ENCODE peak calls at places on chromosomes 13 and 19, in six cellular contexts. Y, S, R, Q, G and J are unnamed samples.

GRCh38 chr13:109835321-109835720 is 48.9 kb upstream of the IRS2 start:
- DNase-seq in Y (no peak), S (no peak), R (no peak), Q (no peak), G (no peak), J (no peak)

GRCh38 chr19:38252935-38253691 is 3.1 kb downstream of the PPP1R14A start:
- DNase-seq in Y (peak; percentile 75), S (no peak), R (no peak), Q (peak; percentile 43), G (peak; percentile 90), J (peak; percentile 28)

GRCh38 chr13:37602743-37603381 is 4.3 kb upstream of the POSTN start:
- DNase-seq in Y (no peak), S (no peak), R (no peak), Q (no peak), G (no peak), J (no peak)

GRCh38 chr13:95650691-95651090 is 6.2 kb upstream of the DZIP1 start:
- DNase-seq in Y (no peak), S (no peak), R (no peak), Q (no peak), G (no peak), J (no peak)

GRCh38 chr19:23093832-23094231 is 23.0 kb upstream of the ZNF730 start:
- DNase-seq in Y (no peak), S (no peak), R (no peak), Q (no peak), G (no peak), J (no peak)

GRCh38 chr13:32754179-32754578 is 167.9 kb downstream of the PDS5B start:
- DNase-seq in Y (no peak), S (no peak), R (no peak), Q (no peak), G (no peak), J (no peak)

GRCh38 chr13:33312150-33312908 is 26.8 kb upstream of the STARD13 start:
- DNase-seq in Y (no peak), S (no peak), R (no peak), Q (no peak), G (no peak), J (no peak)

GRCh38 chr19:35345671-35346111 is 2.0 kb upstream of the FFAR1 start:
- DNase-seq in Y (peak; percentile 41), S (no peak), R (no peak), Q (no peak), G (peak; percentile 58), J (no peak)

GRCh38 chr19:27822336-27822735 is 1390.6 kb downstream of the UQCRFS1 start:
- DNase-seq in Y (no peak), S (no peak), R (no peak), Q (no peak), G (no peak), J (no peak)

GRCh38 chr13:97308735-97309429 is 86.7 kb downstream of the MBNL2 start:
- DNase-seq in Y (no peak), S (no peak), R (no peak), Q (no peak), G (no peak), J (no peak)

GRCh38 chr19:33446156-33446917 is 72.8 kb downstream of the CEBPG start:
- DNase-seq in Y (peak; percentile 59), S (no peak), R (no peak), Q (no peak), G (no peak), J (no peak)

GRCh38 chr19:42872608-42873007 is 6.9 kb downstream of the PSG1 start:
- DNase-seq in Y (no peak), S (no peak), R (no peak), Q (no peak), G (no peak), J (no peak)

GRCh38 chr13:95708390-95708774 is 31.4 kb downstream of the DNAJC3 start:
- DNase-seq in Y (no peak), S (no peak), R (no peak), Q (no peak), G (no peak), J (no peak)

GRCh38 chr19:41298327-41298964 is 11.5 kb upstream of the CCDC97 start:
- DNase-seq in Y (peak; percentile 87), S (peak; percentile 85), R (no peak), Q (no peak), G (peak; percentile 89), J (no peak)

GRCh38 chr19:52896431-52897148 is 845 bp downstream of the ZNF320 start:
- DNase-seq in Y (no peak), S (peak; percentile 31), R (no peak), Q (peak; percentile 41), G (no peak), J (peak; percentile 30)

GRCh38 chr13:33935969-33936368 is 118.0 kb downstream of the RFC3 start:
- DNase-seq in Y (no peak), S (no peak), R (no peak), Q (no peak), G (no peak), J (no peak)

GRCh38 chr19:50314724-50315700 is 14.2 kb downstream of the KCNC3 start:
- DNase-seq in Y (no peak), S (no peak), R (no peak), Q (peak; percentile 62), G (no peak), J (no peak)

GRCh38 chr19:53659292-53659691 is 27.5 kb downstream of the DPRX start:
- DNase-seq in Y (no peak), S (peak; percentile 10), R (no peak), Q (peak; percentile 80), G (no peak), J (no peak)

GRCh38 chr19:45501730-45502014 is 3.4 kb downstream of the PPM1N start:
- DNase-seq in Y (no peak), S (no peak), R (no peak), Q (no peak), G (no peak), J (no peak)

GRCh38 chr19:29724741-29725140 is 9.7 kb upstream of the C19orf12 start:
- DNase-seq in Y (no peak), S (no peak), R (peak; percentile 47), Q (no peak), G (no peak), J (no peak)

GRCh38 chr13:93243375-93244063 is 16.9 kb downstream of the GPC6 start:
- DNase-seq in Y (no peak), S (no peak), R (no peak), Q (no peak), G (no peak), J (no peak)

GRCh38 chr19:12896460-12896859 is 5.5 kb downstream of the GCDH start:
- DNase-seq in Y (no peak), S (no peak), R (no peak), Q (no peak), G (no peak), J (no peak)

GRCh38 chr19:55640577-55641375 is at the start of gene ZNF580:
- DNase-seq in Y (peak; percentile 83), S (peak; percentile 53), R (peak; percentile 81), Q (peak; percentile 78), G (peak; percentile 78), J (peak; percentile 76)

GRCh38 chr19:55638864-55639359 is 1.9 kb upstream of the ZNF580 start:
- DNase-seq in Y (no peak), S (no peak), R (peak; percentile 85), Q (peak; percentile 52), G (no peak), J (peak; percentile 78)

GRCh38 chr19:55642153-55643002 is 1.1 kb upstream of the ZNF581 start:
- DNase-seq in Y (peak; percentile 72), S (no peak), R (peak; percentile 60), Q (peak; percentile 57), G (no peak), J (peak; percentile 39)

GRCh38 chr19:55641376-55642152 is 762 bp downstream of the ZNF580 start:
- DNase-seq in Y (peak; percentile 75), S (no peak), R (no peak), Q (peak; percentile 64), G (no peak), J (peak; percentile 33)

GRCh38 chr19:55640043-55640576 is 692 bp upstream of the ZNF580 start:
- DNase-seq in Y (peak; percentile 83), S (peak; percentile 63), R (no peak), Q (peak; percentile 50), G (peak; percentile 85), J (peak; percentile 74)
- H3K4me1 ChIP-seq in Y (peaks cover 86% of the 10 kb centered on the region), S (peaks cover 82% of the 10 kb centered on the region), R (peaks cover 27% of the 10 kb centered on the region), Q (peaks cover 26% of the 10 kb centered on the region), G (peaks cover 31% of the 10 kb centered on the region), J (peaks cover 6% of the 10 kb centered on the region)

DNA sequence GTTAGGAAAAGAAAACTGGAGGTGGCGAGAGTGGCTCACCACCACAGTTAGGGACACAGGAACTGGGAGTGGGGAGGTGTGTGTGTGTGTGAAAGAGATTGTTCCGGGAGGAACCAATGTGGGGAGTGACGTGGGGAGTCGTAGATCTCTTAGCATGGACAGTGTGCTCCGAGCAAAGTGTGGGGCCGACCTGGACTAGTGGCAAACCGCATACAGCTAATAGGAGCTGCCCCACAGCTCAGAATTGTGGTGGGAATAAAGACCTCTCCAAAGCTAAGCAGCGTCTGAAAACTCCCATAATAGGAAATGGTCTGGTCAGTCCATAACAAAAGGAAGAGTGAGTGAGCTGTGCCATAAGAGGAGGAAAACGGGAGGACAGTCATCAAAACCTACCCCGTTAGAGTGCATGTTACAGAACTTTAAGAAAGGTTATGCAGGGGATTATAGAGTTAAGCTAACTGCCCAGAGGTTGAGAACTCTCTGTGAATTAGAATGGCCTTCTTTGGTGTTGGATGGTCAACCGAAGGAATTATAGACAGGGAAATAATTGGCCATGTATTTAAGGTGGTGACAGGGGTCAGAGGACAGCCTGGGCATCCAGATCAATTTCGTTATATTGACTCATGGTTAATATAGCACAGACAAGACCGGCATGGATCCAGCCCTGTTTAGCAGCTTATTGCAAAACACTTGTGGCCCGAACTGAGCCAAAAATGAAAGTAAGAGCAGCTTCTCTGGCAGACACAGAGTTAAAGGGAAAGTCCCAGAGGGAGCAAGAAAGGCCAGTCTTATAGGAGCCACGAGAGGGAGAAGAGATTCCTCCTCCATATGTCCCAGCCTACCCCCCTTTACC is 8.9 kb upstream of the SLC15A1 start:
- DNase-seq in Y (no peak), S (peak; percentile 43), R (no peak), Q (no peak), G (no peak), J (no peak)
- H3K4me3 ChIP-seq in Y (no peak overlapping the region), S (no peak overlapping the region), R (no peak overlapping the region), Q (no peak overlapping the region), G (no peak overlapping the region), J (no peak overlapping the region)

DNA sequence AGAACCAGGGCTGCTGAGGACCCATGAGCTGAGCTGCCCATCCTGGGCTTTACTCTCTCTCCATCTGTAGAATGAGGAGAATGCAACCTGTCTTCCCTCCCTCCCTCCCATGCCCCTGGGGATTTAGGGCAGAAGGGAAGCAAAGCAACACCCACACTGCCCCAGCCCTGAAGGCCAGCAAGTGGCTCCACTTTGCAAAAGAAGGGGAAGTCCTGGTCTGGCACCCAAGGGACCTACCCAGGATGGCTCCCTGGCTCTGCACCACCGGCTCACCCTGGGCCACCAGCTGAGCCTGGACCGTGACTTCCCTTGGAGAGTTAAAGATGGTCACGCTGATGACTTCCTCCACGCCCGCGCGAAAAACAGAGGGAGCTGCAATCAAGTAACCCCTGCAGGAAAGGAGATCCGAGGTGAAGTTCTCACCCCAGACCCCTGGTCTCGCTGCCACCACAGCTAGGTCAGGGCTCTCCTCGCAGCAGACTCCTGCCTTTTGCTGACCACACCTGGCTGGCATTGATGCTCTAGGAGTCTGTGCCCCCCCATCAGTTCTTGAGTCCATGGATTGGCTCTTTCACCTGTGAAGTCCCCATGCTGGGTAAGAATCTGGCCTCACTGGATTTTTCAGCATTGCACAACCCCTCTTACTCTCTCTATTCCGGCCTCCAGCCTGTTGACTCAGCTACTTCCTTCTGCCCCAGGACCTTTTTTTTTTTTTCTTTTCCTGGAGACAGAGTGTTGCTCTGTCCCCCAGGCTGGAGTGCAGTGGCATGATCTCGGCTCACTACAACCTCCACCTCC is 4.6 kb downstream of the CPAMD8 start:
- DNase-seq in Y (no peak), S (peak; percentile 16), R (no peak), Q (no peak), G (no peak), J (no peak)
- H3K9me3 ChIP-seq in Y (peaks cover 10% of the 10 kb centered on the region), S (no peaks in the 10 kb centered on the region), R (no peaks in the 10 kb centered on the region), Q (peaks cover 9% of the 10 kb centered on the region), G (peaks cover 14% of the 10 kb centered on the region), J (peaks cover 2% of the 10 kb centered on the region)

GRCh38 chr13:41053384-41053826 is 7.9 kb upstream of the WBP4 start:
- DNase-seq in Y (no peak), S (peak; percentile 34), R (no peak), Q (no peak), G (peak; percentile 71), J (no peak)
- H3K4me1 ChIP-seq in Y (peaks cover 68% of the 10 kb centered on the region), S (peaks cover 85% of the 10 kb centered on the region), R (no peaks in the 10 kb centered on the region), Q (no peaks in the 10 kb centered on the region), G (peaks cover 1% of the 10 kb centered on the region), J (no peaks in the 10 kb centered on the region)